ENCODE peak calls at places on chromosomes 12 and 14, in five cellular contexts. K, D, L, B and E are unnamed samples.

GRCh38 chr12:117188961-117189724 is 1.1 kb downstream of the FBXO21 start:
- DNase-seq in B (no peak), K (peak; percentile 72), D (no peak), L (peak; percentile 12), E (peak; percentile 39)

GRCh38 chr14:61064210-61064609 is 83.2 kb downstream of the SLC38A6 start:
- DNase-seq in D (no peak), L (no peak), K (no peak), B (no peak), E (no peak)

GRCh38 chr12:99027491-99027890 is 382.4 kb downstream of the APAF1 start:
- DNase-seq in K (no peak), D (no peak), L (no peak), B (no peak), E (no peak)

GRCh38 chr12:95230313-95230712 is 12.7 kb downstream of the VEZT start:
- DNase-seq in D (no peak), L (no peak), B (no peak), K (no peak), E (no peak)

GRCh38 chr14:93114713-93115068 is 1.0 kb downstream of the ITPK1 start:
- DNase-seq in L (peak; percentile 42), K (no peak), D (no peak), B (peak; percentile 77), E (peak; percentile 64)

GRCh38 chr12:65074932-65075331 is 46.2 kb downstream of the WIF1 start:
- DNase-seq in K (no peak), B (no peak), L (no peak), D (no peak), E (no peak)

GRCh38 chr12:109588461-109589239 is 15.1 kb downstream of the MVK start:
- DNase-seq in D (no peak), L (no peak), K (no peak), B (no peak), E (no peak)

GRCh38 chr14:69351385-69351784 is 46.7 kb downstream of the ERH start:
- DNase-seq in B (no peak), K (no peak), D (no peak), L (no peak), E (peak; percentile 32)

GRCh38 chr12:105382771-105383632 is 52.5 kb downstream of the C12orf75 start:
- DNase-seq in B (no peak), L (peak; percentile 93), K (peak; percentile 73), D (no peak), E (peak; percentile 69)

GRCh38 chr12:46803517-46803916 is 22.3 kb downstream of the SLC38A4 start:
- DNase-seq in B (no peak), L (no peak), K (no peak), D (no peak), E (no peak)

GRCh38 chr12:52007158-52007921 is 594 bp downstream of the TAMALIN start:
- DNase-seq in D (peak; percentile 30), L (peak; percentile 32), B (no peak), K (no peak), E (peak; percentile 80)

GRCh38 chr12:29245246-29245645 is 96.2 kb downstream of the FAR2 start:
- DNase-seq in L (no peak), B (no peak), D (no peak), K (peak; percentile 11), E (no peak)

GRCh38 chr14:67622675-67623074 is 3.0 kb downstream of the ARG2 start:
- DNase-seq in K (peak; percentile 85), B (peak; percentile 69), D (no peak), L (peak; percentile 68), E (peak; percentile 50)

GRCh38 chr14:100534528-100535286 is 52.5 kb downstream of the BEGAIN start:
- DNase-seq in D (no peak), L (no peak), B (no peak), K (no peak), E (peak; percentile 70)

DNA sequence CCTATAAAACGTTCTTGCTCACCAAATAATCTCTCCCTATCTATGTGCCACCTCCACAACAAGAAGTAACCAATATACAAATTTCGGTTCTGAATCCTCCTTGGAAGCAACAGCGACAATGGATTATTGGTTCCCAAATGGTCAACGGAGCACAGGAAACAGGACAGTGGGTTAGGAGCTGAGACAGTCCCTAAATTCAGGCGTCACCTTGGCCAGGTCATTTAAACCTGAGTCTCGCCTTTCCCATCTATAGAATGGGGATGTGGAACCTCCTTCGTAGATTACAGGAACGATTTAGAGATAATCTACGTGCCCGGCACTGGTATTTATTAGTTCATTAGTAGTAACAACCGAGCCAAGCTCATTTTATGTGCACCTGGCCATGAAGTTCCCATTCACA is 1.1 kb downstream of the NT5DC3 start:
- DNase-seq in B (no peak), L (no peak), K (no peak), D (no peak), E (peak; percentile 6)
- H3K4me3 ChIP-seq in B (peak overlapping the region; percentile 80), L (peak overlapping the region; percentile 88), K (peak overlapping the region; percentile 95), D (no peak overlapping the region), E (peak overlapping the region; percentile 60)

GRCh38 chr14:22982013-22982476 is 306 bp downstream of the AJUBA start:
- DNase-seq in D (no peak), K (no peak), L (no peak), B (no peak), E (peak; percentile 91)
- H3K36me3 ChIP-seq in D (no peaks in the 10 kb centered on the region), K (peaks cover 14% of the 10 kb centered on the region), L (no peaks in the 10 kb centered on the region), B (peaks cover under 1% of the 10 kb centered on the region), E (peaks cover 2% of the 10 kb centered on the region)

GRCh38 chr14:105023144-105023543 is 2.3 kb upstream of the CDCA4 start:
- DNase-seq in L (no peak), B (no peak), K (no peak), D (no peak), E (no peak)

GRCh38 chr14:105021656-105022275 is 883 bp upstream of the CDCA4 start:
- DNase-seq in K (peak; percentile 44), D (no peak), B (no peak), L (peak; percentile 47), E (peak; percentile 85)

GRCh38 chr14:105023791-105024480 is 3.1 kb upstream of the CDCA4 start:
- DNase-seq in L (peak; percentile 49), B (no peak), K (peak; percentile 73), D (no peak), E (peak; percentile 23)

GRCh38 chr14:105020815-105021655 is at the start of gene CDCA4:
- DNase-seq in L (peak; percentile 99), D (peak; percentile 98), B (peak; percentile 98), K (peak; percentile 93), E (peak; percentile 100)

GRCh38 chr14:105022276-105022670 is 1.4 kb upstream of the CDCA4 start:
- DNase-seq in K (no peak), B (no peak), L (no peak), D (no peak), E (no peak)
- H3K4me3 ChIP-seq in K (no peak overlapping the region), B (peak overlapping the region; percentile 94), L (peak overlapping the region; percentile 97), D (no peak overlapping the region), E (peak overlapping the region; percentile 74)

DNA sequence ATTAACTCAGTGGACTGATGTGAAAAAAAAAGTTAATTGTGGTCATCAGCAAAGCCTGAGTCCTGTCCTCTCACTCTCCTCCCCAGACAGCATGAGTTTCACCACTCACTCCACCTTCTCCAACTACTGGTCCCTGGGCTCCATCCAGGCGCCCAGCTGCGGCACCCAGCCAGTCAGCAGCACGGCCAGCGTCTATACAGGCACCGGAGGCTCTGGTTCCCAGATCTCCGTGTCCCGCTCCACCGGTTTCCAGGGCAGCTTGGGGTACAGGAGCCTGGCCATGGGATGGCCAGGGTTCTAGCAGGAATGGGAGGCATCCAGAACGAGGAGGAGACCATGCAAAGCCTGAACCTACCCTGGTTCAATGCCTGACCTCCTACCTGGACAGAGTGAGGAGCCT is 6.0 kb downstream of the MED6 start:
- DNase-seq in L (no peak), K (no peak), D (no peak), B (no peak), E (no peak)
- H3K36me3 ChIP-seq in L (peaks cover 71% of the 10 kb centered on the region), K (peaks cover 31% of the 10 kb centered on the region), D (peaks cover 55% of the 10 kb centered on the region), B (peaks cover 64% of the 10 kb centered on the region), E (peaks cover 32% of the 10 kb centered on the region)